ENCODE peak calls at places on chromosome 16, in eight cellular contexts. F is Calu3; Q is HCT116; Y is H9; Z is fibroblast of lung; C is GM12878; K is uterus; T is CD4-positive, alpha-beta T cell. R is an unnamed sample.

GRCh38 chr16:1157639-1158455 is 4.9 kb downstream of the CACNA1H start:
- DNase-seq in F (no peak), Q (no peak), Y (no peak), Z (no peak), C (no peak), K (no peak), T (no peak), R (no peak)

GRCh38 chr16:28486266-28486665 is 5.6 kb downstream of the CLN3 start:
- DNase-seq in F (no peak), Q (no peak), Y (no peak), Z (no peak), C (no peak), K (no peak), T (no peak), R (no peak)

GRCh38 chr16:51404386-51404785 is 253.3 kb upstream of the SALL1 start:
- DNase-seq in F (peak; percentile 36), Q (no peak), Y (no peak), Z (peak; percentile 5), C (no peak), K (no peak), T (no peak), R (no peak)

GRCh38 chr16:81520151-81520470 is 75.5 kb downstream of the CMIP start:
- DNase-seq in F (no peak), Q (no peak), Y (no peak), Z (no peak), C (no peak), K (no peak), T (no peak), R (no peak)

GRCh38 chr16:48561960-48562393 is 48.0 kb downstream of the N4BP1 start:
- DNase-seq in F (no peak), Q (no peak), Y (no peak), Z (peak; percentile 24), C (no peak), K (no peak), T (no peak), R (no peak)

GRCh38 chr16:49625311-49626035 is 230.4 kb downstream of the ZNF423 start:
- DNase-seq in F (no peak), Q (no peak), Y (peak; percentile 13), Z (no peak), C (no peak), K (no peak), T (no peak), R (no peak)

GRCh38 chr16:324451-325334 is 27.8 kb downstream of the AXIN1 start:
- DNase-seq in F (no peak), Q (no peak), Y (no peak), Z (no peak), C (no peak), K (no peak), T (peak; percentile 69), R (peak; percentile 79)

GRCh38 chr16:626174-626765 is 4.5 kb upstream of the WFIKKN1 start:
- DNase-seq in F (no peak), Q (no peak), Y (no peak), Z (no peak), C (no peak), K (peak; percentile 30), T (no peak), R (no peak)

GRCh38 chr16:89823087-89823823 is 5.0 kb upstream of the SPIRE2 start:
- DNase-seq in F (no peak), Q (no peak), Y (no peak), Z (no peak), C (no peak), K (no peak), T (no peak), R (no peak)

GRCh38 chr16:58433569-58433951 is 41.3 kb downstream of the GINS3 start:
- DNase-seq in F (no peak), Q (no peak), Y (no peak), Z (no peak), C (no peak), K (no peak), T (no peak), R (no peak)

GRCh38 chr16:86625821-86626220 is 47.5 kb downstream of the FOXL1 start:
- DNase-seq in F (no peak), Q (no peak), Y (no peak), Z (no peak), C (no peak), K (no peak), T (no peak), R (no peak)

GRCh38 chr16:49013727-49014080 is 267.9 kb downstream of the CBLN1 start:
- DNase-seq in F (no peak), Q (no peak), Y (no peak), Z (no peak), C (no peak), K (no peak), T (no peak), R (no peak)

GRCh38 chr16:14308357-14308723 is 237.2 kb downstream of the MRTFB start:
- DNase-seq in F (no peak), Q (no peak), Y (no peak), Z (no peak), C (no peak), K (no peak), T (no peak), R (no peak)

GRCh38 chr16:70454221-70455034 is at the start of gene FCSK:
- DNase-seq in F (peak; percentile 76), Q (peak; percentile 50), Y (peak; percentile 84), Z (peak; percentile 73), C (no peak), K (peak; percentile 65), T (peak; percentile 55), R (peak; percentile 91)

GRCh38 chr16:66843191-66843590 is 1.0 kb upstream of the CA7 start:
- DNase-seq in F (no peak), Q (no peak), Y (no peak), Z (no peak), C (no peak), K (no peak), T (no peak), R (no peak)

GRCh38 chr16:3282103-3282746 is 1.1 kb upstream of the ZNF263 start:
- DNase-seq in F (peak; percentile 61), Q (no peak), Y (peak; percentile 82), Z (no peak), C (no peak), K (no peak), T (no peak), R (no peak)

GRCh38 chr16:15538484-15538883 is 104.1 kb downstream of the BMERB1 start:
- DNase-seq in F (no peak), Q (no peak), Y (no peak), Z (no peak), C (no peak), K (no peak), T (no peak), R (no peak)

GRCh38 chr16:47848481-47849109 is 307.2 kb downstream of the ABCC12 start:
- DNase-seq in F (no peak), Q (no peak), Y (no peak), Z (peak; percentile 2), C (no peak), K (no peak), T (no peak), R (no peak)

GRCh38 chr16:3858809-3859208 is 21.7 kb downstream of the CREBBP start:
- DNase-seq in F (no peak), Q (no peak), Y (no peak), Z (no peak), C (no peak), K (no peak), T (no peak), R (no peak)

GRCh38 chr16:54291981-54292487 is 5.4 kb upstream of the IRX3 start:
- DNase-seq in F (no peak), Q (no peak), Y (no peak), Z (no peak), C (no peak), K (no peak), T (no peak), R (no peak)

GRCh38 chr16:54289242-54290051 is 2.9 kb upstream of the IRX3 start:
- DNase-seq in F (no peak), Q (no peak), Y (peak; percentile 75), Z (no peak), C (no peak), K (no peak), T (no peak), R (no peak)

GRCh38 chr16:54288592-54289241 is 2.1 kb upstream of the IRX3 start:
- DNase-seq in F (no peak), Q (no peak), Y (no peak), Z (no peak), C (no peak), K (no peak), T (no peak), R (no peak)

GRCh38 chr16:54291107-54291980 is 4.8 kb upstream of the IRX3 start:
- DNase-seq in F (no peak), Q (no peak), Y (peak; percentile 44), Z (no peak), C (no peak), K (no peak), T (no peak), R (no peak)

GRCh38 chr16:54290203-54291106 is 3.9 kb upstream of the IRX3 start:
- DNase-seq in F (no peak), Q (no peak), Y (peak; percentile 50), Z (no peak), C (no peak), K (no peak), T (no peak), R (no peak)
- TF ChIP-seq CTCF in F (no peak), Q (no peak), Y (no peak), Z (no peak), C (no peak), K (no peak), T (no peak), R (no peak)

GRCh38 chr16:80319181-80319580 is 221.6 kb upstream of the DYNLRB2 start:
- DNase-seq in F (no peak), Q (no peak), Y (no peak), Z (no peak), C (no peak), K (no peak), T (no peak), R (no peak)
- TF ChIP-seq CTCF in F (peak; percentile 26), Q (no peak), Y (no peak), Z (no peak), C (no peak), K (no peak), T (no peak), R (no peak)

DNA sequence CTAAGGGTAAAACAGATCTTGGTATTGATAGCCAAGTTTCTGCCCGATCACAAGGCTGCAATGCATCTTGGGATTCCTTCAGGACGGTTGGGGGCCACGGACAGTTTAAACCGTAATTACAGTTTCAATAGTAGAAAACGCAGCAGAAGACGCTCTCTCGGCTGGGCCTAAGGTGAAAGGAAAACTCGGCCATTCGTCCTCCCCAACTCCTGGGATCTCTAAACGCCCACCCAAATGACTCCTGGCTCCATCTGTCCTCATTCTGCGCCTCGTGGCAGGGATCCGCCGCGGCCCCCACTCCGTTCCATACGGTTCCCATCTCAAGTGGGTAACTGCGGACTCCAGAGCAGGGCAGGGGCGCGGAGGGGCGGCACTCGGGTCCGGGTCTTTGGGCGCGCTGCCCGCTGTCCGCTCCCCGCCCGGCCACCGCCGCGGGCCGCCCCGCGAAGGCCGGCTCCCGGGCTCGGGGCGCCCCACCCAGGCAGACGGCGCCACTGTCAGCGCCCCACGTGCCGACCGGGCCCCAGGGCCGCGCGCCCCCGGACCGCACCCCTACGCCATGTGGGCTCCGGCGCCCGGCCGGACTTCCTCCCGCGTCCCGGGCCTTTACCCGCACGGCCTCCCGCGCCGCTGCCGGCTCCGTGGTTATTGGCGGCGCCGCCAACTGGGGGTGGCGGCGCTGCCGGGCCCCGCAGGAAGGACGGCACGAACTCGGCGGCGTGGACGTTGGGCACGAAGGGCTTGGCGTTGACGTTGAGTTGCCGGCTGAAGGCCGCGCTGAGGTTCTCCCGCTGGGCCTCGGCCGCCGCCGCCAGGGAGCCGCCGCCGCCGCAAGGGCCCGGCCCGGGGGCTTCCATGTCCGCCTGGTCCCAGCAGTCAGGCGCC is 755 bp downstream of the GSPT1 start:
- DNase-seq in F (peak; percentile 58), Q (no peak), Y (no peak), Z (peak; percentile 45), C (no peak), K (no peak), T (peak; percentile 5), R (peak; percentile 76)
- TF ChIP-seq CTCF in F (no peak), Q (no peak), Y (no peak), Z (no peak), C (no peak), K (no peak), T (no peak), R (no peak)

GRCh38 chr16:69396187-69397061 is 10.6 kb upstream of the TERF2 start:
- DNase-seq in F (peak; percentile 83), Q (peak; percentile 88), Y (peak; percentile 53), Z (peak; percentile 98), C (peak; percentile 45), K (peak; percentile 88), T (peak; percentile 56), R (peak; percentile 60)
- TF ChIP-seq CTCF in F (peak; percentile 67), Q (peak; percentile 63), Y (peak; percentile 83), Z (peak; percentile 60), C (peak; percentile 42), K (peak; percentile 63), T (peak; percentile 44), R (peak; percentile 25)